ENCODE peak calls at places on chromosome 12, in eight cellular contexts. T, O, A, Z, F, V, B and W are unnamed samples.

GRCh38 chr12:62436164-62436503 is 30.5 kb upstream of the MON2 start:
- DNase-seq in Z (no peak), T (no peak), V (no peak), O (no peak), A (no peak), B (no peak), F (no peak), W (no peak)

GRCh38 chr12:28023156-28023887 is 50.8 kb upstream of the PTHLH start:
- DNase-seq in F (no peak), T (no peak), O (no peak), V (peak; percentile 62), A (peak; percentile 96), B (peak; percentile 99), Z (no peak), W (no peak)

GRCh38 chr12:88805692-88806091 is 225.4 kb upstream of the KITLG start:
- DNase-seq in Z (peak; percentile 86), A (no peak), O (no peak), V (peak; percentile 18), T (no peak), F (no peak), B (no peak), W (no peak)

GRCh38 chr12:21942377-21942703 is 1.1 kb upstream of the ABCC9 start:
- DNase-seq in V (no peak), B (no peak), F (no peak), A (no peak), O (no peak), Z (no peak), T (no peak), W (no peak)

GRCh38 chr12:18849080-18849479 is 111.2 kb downstream of the CAPZA3 start:
- DNase-seq in Z (no peak), F (no peak), V (no peak), O (no peak), T (no peak), A (peak; percentile 67), B (peak; percentile 41), W (no peak)

GRCh38 chr12:62738611-62739010 is 196.3 kb downstream of the PPM1H start:
- DNase-seq in F (no peak), Z (no peak), A (no peak), V (no peak), O (no peak), B (no peak), T (no peak), W (no peak)

GRCh38 chr12:120588948-120589930 is 8.0 kb upstream of the POP5 start:
- DNase-seq in Z (no peak), T (no peak), A (no peak), B (no peak), V (no peak), F (no peak), O (no peak), W (no peak)

GRCh38 chr12:98355933-98356332 is 159.5 kb upstream of the TMPO start:
- DNase-seq in T (no peak), A (no peak), V (no peak), Z (no peak), B (no peak), F (no peak), O (no peak), W (no peak)

GRCh38 chr12:129776977-129777667 is 126.7 kb downstream of the TMEM132D start:
- DNase-seq in O (no peak), Z (no peak), T (no peak), V (no peak), F (no peak), B (peak; percentile 66), A (no peak), W (no peak)

GRCh38 chr12:90963946-90964345 is 9.0 kb upstream of the CCER1 start:
- DNase-seq in B (no peak), Z (no peak), T (no peak), A (no peak), V (no peak), O (no peak), F (no peak), W (no peak)

GRCh38 chr12:124640096-124640495 is 72.7 kb upstream of the NCOR2 start:
- DNase-seq in O (no peak), Z (peak; percentile 24), T (no peak), V (peak; percentile 34), F (no peak), A (peak; percentile 46), B (peak; percentile 59), W (no peak)

GRCh38 chr12:81502912-81503695 is 256.0 kb downstream of the PPFIA2 start:
- DNase-seq in F (no peak), O (no peak), V (peak; percentile 71), Z (no peak), T (no peak), A (peak; percentile 73), B (peak; percentile 81), W (no peak)

GRCh38 chr12:70815056-70815455 is 105.5 kb downstream of the PTPRR start:
- DNase-seq in B (no peak), A (no peak), T (no peak), F (no peak), O (no peak), Z (no peak), V (no peak), W (no peak)

GRCh38 chr12:21751517-21751916 is 23.0 kb downstream of the KCNJ8 start:
- DNase-seq in T (peak; percentile 43), B (no peak), V (no peak), F (no peak), O (no peak), Z (no peak), A (no peak), W (no peak)

GRCh38 chr12:18224745-18225144 is 36.6 kb upstream of the PIK3C2G start:
- DNase-seq in F (no peak), B (peak; percentile 17), T (peak; percentile 17), Z (peak; percentile 48), O (no peak), A (peak; percentile 64), V (peak; percentile 10), W (no peak)

GRCh38 chr12:16389594-16389993 is 42.1 kb downstream of the MGST1 start:
- DNase-seq in T (no peak), A (peak; percentile 87), V (peak; percentile 40), O (no peak), Z (peak; percentile 49), F (no peak), B (peak; percentile 68), W (no peak)

GRCh38 chr12:4874671-4875070 is 35.0 kb upstream of the KCNA1 start:
- DNase-seq in A (no peak), T (no peak), B (no peak), V (no peak), Z (no peak), F (no peak), O (no peak), W (no peak)

GRCh38 chr12:68572650-68573049 is 38.0 kb upstream of the RAP1B start:
- DNase-seq in A (no peak), V (peak; percentile 9), O (no peak), T (no peak), Z (no peak), B (no peak), F (no peak), W (no peak)

GRCh38 chr12:47736877-47737676 is 11.8 kb upstream of the ENDOU start:
- DNase-seq in Z (no peak), O (no peak), T (no peak), A (peak; percentile 37), F (no peak), V (peak; percentile 86), B (no peak), W (no peak)

GRCh38 chr12:32270818-32271710 is 128.3 kb upstream of the FGD4 start:
- DNase-seq in O (no peak), Z (peak; percentile 33), V (no peak), T (no peak), A (peak; percentile 32), F (no peak), B (no peak), W (no peak)

GRCh38 chr12:90854136-90854689 is 100.8 kb downstream of the CCER1 start:
- DNase-seq in V (peak; percentile 33), B (peak; percentile 34), O (no peak), Z (peak; percentile 15), F (peak; percentile 16), T (peak; percentile 33), A (peak; percentile 65), W (no peak)

GRCh38 chr12:58537278-58537677 is 383.0 kb downstream of the LRIG3 start:
- DNase-seq in O (no peak), T (no peak), B (peak; percentile 61), A (peak; percentile 81), Z (no peak), F (no peak), V (peak; percentile 35), W (no peak)

GRCh38 chr12:21369141-21369980 is 3.3 kb upstream of the IAPP start:
- DNase-seq in Z (no peak), B (no peak), O (no peak), T (no peak), F (no peak), A (no peak), V (no peak), W (no peak)

GRCh38 chr12:2624543-2625266 is 170.1 kb upstream of the FKBP4 start:
- DNase-seq in Z (peak; percentile 62), B (peak; percentile 40), A (peak; percentile 10), F (no peak), T (peak; percentile 60), V (peak; percentile 14), O (no peak), W (no peak)

GRCh38 chr12:12975322-12976077 is 23.5 kb upstream of the GPRC5D start:
- DNase-seq in O (no peak), V (peak; percentile 44), T (no peak), F (no peak), A (peak; percentile 50), B (peak; percentile 65), Z (peak; percentile 64), W (no peak)

GRCh38 chr12:112381898-112382796 is at the start of gene HECTD4:
- DNase-seq in Z (peak; percentile 86), B (peak; percentile 76), O (peak; percentile 88), A (peak; percentile 87), V (peak; percentile 97), T (peak; percentile 95), F (peak; percentile 95), W (peak; percentile 88)

GRCh38 chr12:102116392-102116791 is 3.5 kb downstream of the NUP37 start:
- DNase-seq in B (no peak), V (no peak), A (no peak), O (no peak), Z (no peak), T (no peak), F (no peak), W (no peak)

GRCh38 chr12:52990206-52990605 is 16.1 kb upstream of the EIF4B start:
- DNase-seq in V (peak; percentile 62), A (no peak), O (no peak), F (no peak), Z (no peak), T (no peak), B (no peak), W (no peak)

GRCh38 chr12:47903927-47904646 is 707 bp downstream of the VDR start:
- DNase-seq in O (peak; percentile 26), T (no peak), Z (peak; percentile 77), V (peak; percentile 76), F (peak; percentile 68), A (peak; percentile 75), B (peak; percentile 86), W (peak; percentile 35)

GRCh38 chr12:100706029-100706428 is 88.5 kb upstream of the ANO4 start:
- DNase-seq in A (peak; percentile 98), T (no peak), V (peak; percentile 52), B (peak; percentile 76), O (no peak), F (no peak), Z (no peak), W (no peak)